ENCODE peak calls at places on chromosomes 13 and 19, in ten cellular contexts. C is H9, L is heart left ventricle, I is lower leg skin, P is cardiac fibroblast, D is heart right ventricle, N is spleen, Q is adrenal gland, B is nephron progenitor cell, K is NB4. V is an unnamed sample.

GRCh38 chr13:40476175-40476958 is 190.1 kb downstream of the FOXO1 start:
- DNase-seq in C (no peak), L (no peak), I (no peak), P (peak), D (no peak), N (no peak), Q (no peak), B (no peak), K (no peak), V (no peak)

GRCh38 chr19:11578342-11579142 is 1.1 kb upstream of the ACP5 start:
- DNase-seq in C (peak), L (peak), I (peak), P (peak), D (peak), N (peak), Q (peak), B (peak), K (peak), V (peak)

GRCh38 chr19:1066748-1067340 is at the start of gene ARHGAP45:
- DNase-seq in C (no peak), L (no peak), I (no peak), P (no peak), D (peak), N (peak), Q (no peak), B (peak), K (peak), V (no peak)

GRCh38 chr13:49527123-49527522 is 31.4 kb downstream of the PHF11 start:
- DNase-seq in C (no peak), L (peak), I (no peak), P (peak), D (peak), N (no peak), Q (peak), B (no peak), K (peak), V (no peak)

GRCh38 chr19:6610934-6611370 is 20.0 kb upstream of the CD70 start:
- DNase-seq in C (no peak), L (no peak), I (no peak), P (peak), D (no peak), N (no peak), Q (no peak), B (no peak), K (no peak), V (no peak)

GRCh38 chr13:49690133-49690989 is 925 bp downstream of the EBPL start:
- DNase-seq in C (no peak), L (no peak), I (no peak), P (peak), D (no peak), N (no peak), Q (peak), B (no peak), K (peak), V (no peak)

GRCh38 chr19:40609561-40610395 is 8.6 kb downstream of the LTBP4 start:
- DNase-seq in C (peak), L (peak), I (peak), P (peak), D (peak), N (peak), Q (peak), B (peak), K (peak), V (peak)

GRCh38 chr13:30313307-30313706 is 6.0 kb upstream of the KATNAL1 start:
- DNase-seq in C (no peak), L (no peak), I (no peak), P (no peak), D (no peak), N (no peak), Q (no peak), B (no peak), K (no peak), V (no peak)

GRCh38 chr13:68636784-68637183 is 1406.6 kb upstream of the PCDH9 start:
- DNase-seq in C (no peak), L (no peak), I (no peak), P (no peak), D (no peak), N (no peak), Q (no peak), B (no peak), K (no peak), V (no peak)

GRCh38 chr13:47454986-47455385 is 546.1 kb downstream of the SUCLA2 start:
- DNase-seq in C (no peak), L (no peak), I (no peak), P (peak), D (no peak), N (no peak), Q (no peak), B (no peak), K (no peak), V (no peak)

GRCh38 chr13:45370922-45371406 is 30.0 kb upstream of the TPT1 start:
- DNase-seq in C (peak), L (peak), I (no peak), P (peak), D (peak), N (peak), Q (peak), B (peak), K (peak), V (peak)

GRCh38 chr13:109606404-109607028 is 179.9 kb downstream of the IRS2 start:
- DNase-seq in C (no peak), L (no peak), I (no peak), P (peak), D (no peak), N (no peak), Q (no peak), B (no peak), K (no peak), V (no peak)

GRCh38 chr19:13506550-13506878 is 235 bp upstream of the CACNA1A start:
- DNase-seq in C (no peak), L (no peak), I (no peak), P (peak), D (no peak), N (no peak), Q (no peak), B (no peak), K (no peak), V (no peak)

GRCh38 chr13:101306773-101307172 is 109.5 kb downstream of the NALCN start:
- DNase-seq in C (no peak), L (no peak), I (no peak), P (no peak), D (no peak), N (no peak), Q (no peak), B (no peak), K (no peak), V (no peak)

GRCh38 chr13:59391696-59392095 is 772.0 kb downstream of the DIAPH3 start:
- DNase-seq in C (peak), L (peak), I (peak), P (peak), D (no peak), N (no peak), Q (peak), B (peak), K (peak), V (peak)

GRCh38 chr13:113178896-113179167 is 20.4 kb downstream of the PROZ start:
- DNase-seq in C (no peak), L (no peak), I (no peak), P (no peak), D (no peak), N (no peak), Q (no peak), B (no peak), K (no peak), V (no peak)

GRCh38 chr19:6752257-6753177 is 13.0 kb downstream of the TRIP10 start:
- DNase-seq in C (peak), L (no peak), I (no peak), P (no peak), D (no peak), N (peak), Q (no peak), B (peak), K (no peak), V (peak)

GRCh38 chr19:38649305-38650179 is 2.1 kb downstream of the ACTN4 start:
- DNase-seq in C (no peak), L (no peak), I (no peak), P (no peak), D (peak), N (peak), Q (peak), B (no peak), K (no peak), V (no peak)

GRCh38 chr13:76023644-76024043 is 387.5 kb downstream of the LMO7 start:
- DNase-seq in C (no peak), L (no peak), I (no peak), P (no peak), D (no peak), N (no peak), Q (no peak), B (no peak), K (no peak), V (no peak)

GRCh38 chr13:33194820-33195692 is 90.5 kb downstream of the STARD13 start:
- DNase-seq in C (no peak), L (peak), I (no peak), P (peak), D (no peak), N (no peak), Q (no peak), B (peak), K (peak), V (no peak)

GRCh38 chr19:50649433-50650391 is at the start of gene C19orf81:
- DNase-seq in C (peak), L (no peak), I (no peak), P (peak), D (no peak), N (no peak), Q (no peak), B (peak), K (peak), V (no peak)

DNA sequence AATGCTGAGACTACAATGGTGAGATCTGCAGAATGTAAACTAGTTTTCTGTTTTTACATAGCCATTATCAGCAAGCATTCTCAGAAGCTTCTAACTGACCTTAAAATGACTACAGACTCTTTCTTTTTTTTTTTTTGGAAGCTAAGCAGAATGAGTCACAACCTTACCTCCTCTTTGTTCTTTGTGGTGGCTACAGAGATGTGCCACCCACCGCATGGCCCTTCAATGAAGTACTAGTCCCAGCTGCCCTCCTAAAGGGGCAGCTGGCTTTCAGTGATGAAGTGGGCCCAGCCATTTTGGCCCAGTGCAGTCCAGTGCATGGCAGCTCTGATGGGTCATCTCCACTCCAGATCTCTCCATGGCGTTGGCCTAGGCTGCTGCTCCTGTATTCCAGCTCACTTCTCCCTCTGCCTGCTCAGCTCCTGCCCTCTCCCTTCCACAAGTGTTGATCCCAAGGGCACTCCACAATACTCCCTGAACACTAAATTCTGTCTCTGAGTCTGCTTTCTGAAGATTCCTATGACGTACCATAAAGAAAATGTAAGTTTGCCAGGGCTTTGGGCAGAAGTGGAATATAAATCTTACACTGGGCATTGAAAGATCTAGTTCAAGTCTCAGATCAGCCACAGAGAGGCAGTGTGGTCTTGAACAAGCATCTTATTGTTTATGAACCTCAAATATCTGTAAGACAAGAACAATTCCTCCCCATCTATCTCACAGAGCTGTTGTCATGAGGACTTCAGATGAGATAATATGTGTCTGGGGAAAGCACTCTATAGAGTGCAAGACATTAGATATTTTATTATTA is 85.6 kb downstream of the RXFP2 start:
- DNase-seq in C (no peak), L (no peak), I (no peak), P (peak), D (no peak), N (no peak), Q (no peak), B (no peak), K (peak), V (no peak)
- TF ChIP-seq CTCF in C (peak), L (peak), I (no peak), P (peak), D (no peak), N (no peak), Q (no peak), B (no peak), K (peak), V (no peak)

DNA sequence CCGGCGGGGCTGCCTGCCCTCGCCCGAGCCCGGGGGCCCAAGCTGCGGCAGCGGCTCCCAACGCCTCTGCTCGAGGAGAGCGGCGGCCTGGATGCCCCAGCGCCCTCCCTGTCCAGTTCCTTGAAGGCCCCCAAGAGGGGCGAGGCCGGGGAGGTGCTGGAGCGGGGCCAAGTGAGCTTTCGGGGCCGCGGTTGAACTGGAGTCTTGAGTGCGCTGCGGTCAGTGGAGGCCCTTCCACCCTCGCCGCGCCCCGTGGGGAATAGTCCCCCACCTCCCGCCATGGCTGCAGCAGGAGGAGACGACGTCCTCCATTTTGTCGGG is 529 bp upstream of the ZMYM5 start:
- DNase-seq in C (no peak), L (peak), I (no peak), P (peak), D (peak), N (no peak), Q (peak), B (peak), K (peak), V (peak)
- TF ChIP-seq CTCF in C (no peak), L (no peak), I (no peak), P (no peak), D (no peak), N (no peak), Q (no peak), B (no peak), K (no peak), V (no peak)

GRCh38 chr13:35724480-35724879 is 248.0 kb upstream of the MAB21L1 start:
- DNase-seq in C (no peak), L (no peak), I (no peak), P (peak), D (no peak), N (no peak), Q (no peak), B (no peak), K (no peak), V (no peak)

GRCh38 chr13:35720690-35721554 is 244.4 kb upstream of the MAB21L1 start:
- DNase-seq in C (peak), L (peak), I (no peak), P (peak), D (peak), N (no peak), Q (peak), B (peak), K (peak), V (peak)

GRCh38 chr13:35723061-35723461 is 246.6 kb upstream of the MAB21L1 start:
- DNase-seq in C (no peak), L (no peak), I (peak), P (peak), D (no peak), N (no peak), Q (no peak), B (no peak), K (peak), V (no peak)

GRCh38 chr13:35722438-35723060 is 246.1 kb upstream of the MAB21L1 start:
- DNase-seq in C (no peak), L (no peak), I (no peak), P (no peak), D (no peak), N (no peak), Q (no peak), B (no peak), K (peak), V (no peak)

DNA sequence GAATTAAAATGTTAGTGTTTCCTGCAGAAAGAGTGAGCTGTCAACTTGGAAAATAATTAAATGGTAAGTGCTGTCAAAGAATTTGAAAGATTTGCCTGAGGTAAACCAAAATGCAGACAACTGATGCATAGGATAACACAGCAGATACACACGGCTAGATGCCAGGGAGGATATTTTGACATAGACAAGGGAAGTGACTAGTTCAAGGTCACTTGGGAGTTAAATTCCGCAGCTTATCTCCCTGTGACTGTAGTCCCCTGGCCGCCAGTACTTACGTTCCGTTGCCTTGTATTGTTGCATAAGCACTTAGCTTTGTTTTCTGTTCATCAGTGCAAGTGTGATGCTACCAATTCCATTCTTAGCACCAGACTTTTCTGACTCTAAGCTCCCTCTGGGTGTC is 247.3 kb upstream of the MAB21L1 start:
- DNase-seq in C (no peak), L (peak), I (no peak), P (peak), D (peak), N (no peak), Q (peak), B (no peak), K (peak), V (no peak)
- TF ChIP-seq CTCF in C (no peak), L (no peak), I (no peak), P (no peak), D (no peak), N (no peak), Q (no peak), B (no peak), K (no peak), V (no peak)

GRCh38 chr13:43981091-43981490 is 101.4 kb downstream of the LACC1 start:
- DNase-seq in C (peak), L (no peak), I (no peak), P (no peak), D (no peak), N (no peak), Q (no peak), B (no peak), K (no peak), V (no peak)
- TF ChIP-seq CTCF in C (peak), L (no peak), I (no peak), P (no peak), D (no peak), N (no peak), Q (no peak), B (no peak), K (no peak), V (peak)

GRCh38 chr13:51222510-51223283 is 499 bp downstream of the FAM124A start:
- DNase-seq in C (no peak), L (no peak), I (no peak), P (no peak), D (no peak), N (no peak), Q (no peak), B (no peak), K (peak), V (peak)
- TF ChIP-seq CTCF in C (peak), L (peak), I (no peak), P (peak), D (no peak), N (no peak), Q (no peak), B (no peak), K (no peak), V (no peak)

GRCh38 chr13:51728972-51729371 is 75.0 kb downstream of the DHRS12 start:
- DNase-seq in C (no peak), L (no peak), I (no peak), P (peak), D (no peak), N (no peak), Q (no peak), B (no peak), K (peak), V (no peak)
- TF ChIP-seq CTCF in C (no peak), L (no peak), I (no peak), P (no peak), D (no peak), N (no peak), Q (no peak), B (no peak), K (no peak), V (no peak)

GRCh38 chr13:52669677-52670076 is 17.0 kb downstream of the SUGT1 start:
- DNase-seq in C (no peak), L (no peak), I (no peak), P (no peak), D (no peak), N (no peak), Q (no peak), B (no peak), K (no peak), V (no peak)
- TF ChIP-seq CTCF in C (peak), L (no peak), I (no peak), P (no peak), D (no peak), N (no peak), Q (no peak), B (no peak), K (no peak), V (peak)

V was measured in endothelial cell.